ENCODE peak calls at places on chromosomes 16 and 17, in four cellular contexts. G is brain microvascular endothelial cell, L is psoas muscle, B is AG04450. R is an unnamed sample.

GRCh38 chr17:63919311-63919723 is 678 bp upstream of the GH1 start:
- DNase-seq in G (peak), L (peak), B (peak), R (peak)

GRCh38 chr16:2953706-2954105 is 10.4 kb upstream of the KREMEN2 start:
- DNase-seq in G (no peak), L (peak), B (no peak), R (no peak)

GRCh38 chr17:69523252-69523861 is 108.9 kb downstream of the MAP2K6 start:
- DNase-seq in G (peak), L (no peak), B (peak), R (peak)

GRCh38 chr16:84535408-84535807 is 30.9 kb upstream of the MEAK7 start:
- DNase-seq in G (no peak), L (no peak), B (no peak), R (no peak)

GRCh38 chr16:68969338-68969737 is 126.0 kb downstream of the TANGO6 start:
- DNase-seq in G (no peak), L (no peak), B (no peak), R (no peak)

GRCh38 chr16:82782715-82783251 is 156.0 kb downstream of the CDH13 start:
- DNase-seq in G (no peak), L (no peak), B (no peak), R (peak)

GRCh38 chr17:41417576-41418015 is 6.8 kb downstream of the KRT37 start:
- DNase-seq in G (no peak), L (no peak), B (no peak), R (no peak)

GRCh38 chr17:76007850-76008165 is 7.2 kb downstream of the CDK3 start:
- DNase-seq in G (no peak), L (no peak), B (no peak), R (no peak)

GRCh38 chr17:60554377-60554788 is 28.3 kb upstream of the APPBP2 start:
- DNase-seq in G (peak), L (no peak), B (peak), R (peak)

GRCh38 chr17:70414275-70414674 is 244.9 kb downstream of the KCNJ2 start:
- DNase-seq in G (no peak), L (no peak), B (no peak), R (no peak)

GRCh38 chr16:88468289-88469129 is 15.4 kb downstream of the ZFPM1 start:
- DNase-seq in G (no peak), L (no peak), B (no peak), R (no peak)

GRCh38 chr16:13909069-13909468 is 10.9 kb upstream of the ERCC4 start:
- DNase-seq in G (no peak), L (no peak), B (no peak), R (no peak)

GRCh38 chr16:65125871-65126270 is 4.0 kb upstream of the CDH11 start:
- DNase-seq in G (no peak), L (no peak), B (no peak), R (peak)

GRCh38 chr16:2238396-2239230 is 2.4 kb downstream of the DNASE1L2 start:
- DNase-seq in G (no peak), L (no peak), B (no peak), R (no peak)

DNA sequence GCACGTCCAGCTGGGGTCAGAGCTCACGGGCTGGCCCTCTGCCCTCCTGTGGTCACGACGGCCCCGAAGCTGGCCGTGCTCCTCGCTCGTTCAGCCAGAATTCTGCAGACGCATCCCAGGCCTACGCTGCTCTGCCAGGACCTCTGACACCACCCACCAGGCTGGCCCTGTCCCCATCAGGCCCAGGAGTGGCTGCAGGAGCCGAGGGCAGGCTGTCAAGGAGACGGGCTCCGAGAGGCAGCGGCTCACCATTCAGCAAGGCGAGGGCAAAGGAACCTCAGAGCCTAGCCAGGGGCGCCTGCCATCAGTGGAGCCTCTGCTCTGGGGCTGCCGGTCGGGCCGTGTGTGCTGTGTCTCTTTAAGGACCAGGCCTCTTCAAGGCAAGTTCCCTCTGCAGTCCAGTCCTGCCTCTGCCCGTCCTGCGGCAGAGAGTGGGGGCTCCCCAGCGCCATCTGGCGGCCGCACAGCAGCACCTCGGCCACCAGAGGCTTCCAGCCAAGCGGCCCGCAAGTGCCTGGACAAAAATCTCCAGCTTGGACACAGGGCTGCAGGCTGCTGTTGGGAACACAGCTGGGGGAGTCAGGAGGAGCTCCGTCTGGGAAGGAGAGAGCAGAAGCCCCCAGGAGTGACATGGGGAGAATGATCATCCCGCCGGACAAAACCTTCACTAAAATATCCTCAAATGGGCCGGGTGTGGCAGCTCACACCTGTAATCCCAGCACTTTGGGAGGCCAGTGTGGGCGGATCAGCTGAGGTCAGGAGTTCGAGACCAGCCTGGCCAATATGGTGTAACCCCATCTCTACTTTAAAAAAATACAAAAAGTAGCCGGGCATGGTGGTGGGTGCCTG is 7.4 kb upstream of the ABR start:
- DNase-seq in G (peak), L (peak), B (peak), R (peak)
- H3K4me3 ChIP-seq in G (peak), L (peak), B (peak), R (no peak)

GRCh38 chr17:81295678-81296381 is 723 bp upstream of the SLC38A10 start:
- DNase-seq in G (peak), L (no peak), B (no peak), R (peak)
- TF ChIP-seq CTCF in G (peak), L (peak), B (peak), R (peak)

GRCh38 chr16:66367968-66368891 is 1.7 kb downstream of the CDH5 start:
- DNase-seq in G (no peak), L (peak), B (no peak), R (no peak)

GRCh38 chr16:66366433-66367299 is at the start of gene CDH5:
- DNase-seq in G (no peak), L (peak), B (no peak), R (peak)

GRCh38 chr16:66370786-66371684 is 4.5 kb downstream of the CDH5 start:
- DNase-seq in G (no peak), L (no peak), B (no peak), R (no peak)

GRCh38 chr16:66372078-66372897 is 5.8 kb downstream of the CDH5 start:
- DNase-seq in G (no peak), L (no peak), B (no peak), R (no peak)

GRCh38 chr16:66369055-66369592 is 2.6 kb downstream of the CDH5 start:
- DNase-seq in G (no peak), L (no peak), B (no peak), R (no peak)
- H3K4me3 ChIP-seq in G (no peak), L (peak), B (no peak), R (no peak)

DNA sequence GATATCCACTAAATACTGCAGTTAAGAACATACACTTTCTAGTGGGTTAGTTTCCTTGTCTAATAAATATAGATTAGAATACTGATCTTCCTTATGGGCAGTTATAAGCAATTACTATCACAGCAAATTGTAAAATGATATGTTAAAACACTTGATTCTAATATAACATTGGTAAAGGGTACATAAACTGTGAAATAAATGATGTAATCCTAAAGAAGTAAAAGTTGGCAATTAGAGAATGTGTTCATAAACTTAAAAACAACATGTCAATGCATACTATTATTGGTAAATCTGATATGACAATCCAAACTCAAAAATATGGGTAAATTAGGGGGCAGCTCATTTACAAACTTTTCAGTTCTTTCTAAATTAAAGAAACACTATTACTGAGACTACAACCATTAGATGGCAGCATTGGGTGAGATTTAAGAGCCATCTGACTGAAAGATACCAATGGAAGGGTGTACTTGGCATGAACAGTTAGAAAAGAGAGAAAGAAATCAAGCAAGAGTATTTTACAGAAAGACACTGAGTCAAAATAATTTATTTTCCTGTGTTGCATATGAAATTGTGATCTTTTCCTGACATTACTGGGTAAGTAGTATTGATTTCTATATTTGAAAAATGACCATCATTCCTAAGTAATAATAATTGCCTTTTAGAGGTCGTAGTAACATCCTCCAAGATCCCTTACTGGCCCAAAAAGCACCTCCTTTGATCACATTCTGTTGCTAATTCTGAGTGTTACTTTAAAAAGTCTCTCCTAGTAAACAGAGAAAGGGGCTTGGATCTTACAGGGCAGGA is 119.6 kb downstream of the SPAG9 start:
- DNase-seq in G (peak), L (no peak), B (peak), R (peak)
- TF ChIP-seq CTCF in G (peak), L (peak), B (peak), R (peak)

GRCh38 chr17:81831957-81832607 is 1.0 kb downstream of the MCRIP1 start:
- DNase-seq in G (peak), L (peak), B (no peak), R (peak)
- H3K4me3 ChIP-seq in G (peak), L (peak), B (peak), R (peak)

GRCh38 chr17:8430966-8431365 is 4.7 kb upstream of the NDEL1 start:
- DNase-seq in G (no peak), L (peak), B (no peak), R (peak)

GRCh38 chr17:8426094-8426720 is 9.5 kb upstream of the NDEL1 start:
- DNase-seq in G (no peak), L (no peak), B (no peak), R (no peak)

GRCh38 chr17:8421571-8421970 is 14.1 kb upstream of the NDEL1 start:
- DNase-seq in G (no peak), L (no peak), B (no peak), R (no peak)

GRCh38 chr17:8426802-8427201 is 8.9 kb upstream of the NDEL1 start:
- DNase-seq in G (no peak), L (no peak), B (no peak), R (no peak)
- TF ChIP-seq CTCF in G (no peak), L (no peak), B (no peak), R (no peak)

DNA sequence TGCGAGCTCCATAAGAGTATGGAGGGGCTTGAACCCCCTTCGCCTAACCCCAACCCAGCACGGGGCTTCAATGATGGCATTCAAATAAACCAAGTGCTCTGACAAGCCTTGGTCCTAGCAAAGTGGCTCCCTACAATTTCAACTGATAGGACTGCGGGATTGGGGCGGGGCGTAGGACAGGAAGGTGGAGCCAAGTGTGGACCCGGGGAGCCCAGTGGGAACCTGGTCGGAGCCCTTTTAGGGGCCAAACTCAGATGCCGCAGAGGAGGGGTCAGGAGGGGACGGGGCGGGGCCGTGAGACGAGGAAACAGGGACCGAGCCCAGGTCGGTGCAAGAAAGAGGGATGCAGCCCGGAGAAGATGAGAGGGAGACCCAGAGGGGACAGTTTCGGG is 13.2 kb upstream of the CDIPT start:
- DNase-seq in G (no peak), L (no peak), B (no peak), R (no peak)
- H3K4me3 ChIP-seq in G (peak), L (peak), B (peak), R (no peak)

R was measured in astrocyte of the spinal cord.